ENCODE peak calls at places on chromosome 22, in four cellular contexts. T, Q, L and G are unnamed samples.

GRCh38 chr22:24977370-24978230 is 25.1 kb downstream of the KIAA1671 start:
- DNase-seq in T (no peak), Q (no peak), L (no peak), G (no peak)

GRCh38 chr22:30650508-30651116 is 15.0 kb downstream of the SLC35E4 start:
- DNase-seq in T (no peak), Q (no peak), L (no peak), G (no peak)

GRCh38 chr22:23913306-23913660 is 19.1 kb downstream of the MIF start:
- DNase-seq in T (no peak), Q (no peak), L (no peak), G (no peak)

GRCh38 chr22:25346859-25347751 is 127.7 kb downstream of the CRYBB2 start:
- DNase-seq in T (no peak), Q (no peak), L (no peak), G (no peak)

GRCh38 chr22:21677606-21678443 is 12.0 kb downstream of the PPIL2 start:
- DNase-seq in T (no peak), Q (no peak), L (no peak), G (no peak)

GRCh38 chr22:19761500-19762314 is 1.1 kb downstream of the TBX1 start:
- DNase-seq in T (no peak), Q (no peak), L (peak), G (no peak)

GRCh38 chr22:47091241-47091691 is 328.8 kb downstream of the TBC1D22A start:
- DNase-seq in T (no peak), Q (no peak), L (peak), G (no peak)

GRCh38 chr22:24997023-24997422 is 44.5 kb downstream of the KIAA1671 start:
- DNase-seq in T (no peak), Q (no peak), L (no peak), G (no peak)

GRCh38 chr22:40179535-40179934 is 1.8 kb downstream of the TNRC6B start:
- DNase-seq in T (no peak), Q (no peak), L (no peak), G (no peak)

GRCh38 chr22:35430897-35431322 is 31.0 kb downstream of the MCM5 start:
- DNase-seq in T (peak), Q (no peak), L (peak), G (peak)
- TF ChIP-seq POLR2AphosphoS5 in T (peak), Q (no peak), L (no peak), G (no peak)

DNA sequence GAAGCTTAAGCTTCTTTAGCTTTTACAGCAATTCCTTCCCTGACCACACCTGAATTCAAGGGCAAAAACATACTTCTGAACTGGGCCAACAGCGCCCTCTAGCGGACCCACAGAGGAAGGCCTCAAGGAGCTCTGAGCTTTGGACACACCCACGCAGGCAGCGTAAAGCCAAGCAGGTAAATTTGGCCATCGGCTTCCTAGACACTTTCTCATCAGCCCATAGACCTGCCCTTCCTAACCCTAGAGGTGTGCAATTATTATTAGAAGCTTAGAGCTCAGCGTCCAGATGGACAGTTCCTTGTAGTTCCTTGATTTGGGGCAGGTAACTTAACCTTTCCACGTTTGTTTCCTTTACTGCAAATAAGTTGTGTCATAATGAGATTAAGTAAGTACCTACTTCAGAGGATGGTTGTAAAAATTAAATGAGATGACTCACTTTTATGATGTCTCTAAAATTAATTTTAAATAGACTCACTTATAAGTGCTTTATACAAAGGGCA is 25.7 kb upstream of the HMGXB4 start:
- DNase-seq in T (peak), Q (peak), L (peak), G (peak)
- TF ChIP-seq SIN3A in T (no peak), Q (no peak), L (no peak), G (no peak)

DNA sequence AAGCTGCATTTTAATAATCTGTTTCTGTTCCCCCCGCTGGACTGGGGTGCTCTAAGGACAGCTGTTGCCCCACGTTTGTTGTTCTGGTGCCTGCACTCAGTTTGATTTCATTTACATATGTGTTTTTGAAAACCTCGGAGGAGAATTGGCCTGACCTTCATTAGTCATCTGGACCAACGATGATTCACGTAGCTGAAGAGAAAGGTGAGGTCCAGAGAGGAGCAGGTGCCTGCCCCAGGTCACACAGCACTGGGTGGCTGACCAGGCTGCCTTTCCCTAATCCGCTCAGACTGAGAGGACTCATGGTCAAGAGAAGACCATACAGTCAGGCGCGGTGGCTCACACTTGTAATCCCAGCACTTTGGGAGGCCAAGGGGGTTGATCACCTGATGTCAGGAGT is 3.8 kb downstream of the CSDC2 start:
- DNase-seq in T (no peak), Q (no peak), L (no peak), G (no peak)
- TF ChIP-seq EGR1 in T (no peak), Q (no peak), L (no peak), G (no peak)

GRCh38 chr22:50250555-50251471 is at the start of gene HDAC10:
- DNase-seq in T (no peak), Q (peak), L (peak), G (no peak)
- TF ChIP-seq POLR2AphosphoS5 in T (peak), Q (peak), L (no peak), G (peak)

GRCh38 chr22:36763576-36763975 is 12.3 kb downstream of the IFT27 start:
- DNase-seq in T (no peak), Q (no peak), L (no peak), G (no peak)

GRCh38 chr22:36764641-36765040 is 11.3 kb downstream of the IFT27 start:
- DNase-seq in T (no peak), Q (no peak), L (no peak), G (no peak)

GRCh38 chr22:36765131-36765942 is 10.6 kb downstream of the IFT27 start:
- DNase-seq in T (no peak), Q (no peak), L (no peak), G (no peak)

GRCh38 chr22:36762687-36763260 is 13.1 kb downstream of the IFT27 start:
- DNase-seq in T (no peak), Q (no peak), L (no peak), G (no peak)

DNA sequence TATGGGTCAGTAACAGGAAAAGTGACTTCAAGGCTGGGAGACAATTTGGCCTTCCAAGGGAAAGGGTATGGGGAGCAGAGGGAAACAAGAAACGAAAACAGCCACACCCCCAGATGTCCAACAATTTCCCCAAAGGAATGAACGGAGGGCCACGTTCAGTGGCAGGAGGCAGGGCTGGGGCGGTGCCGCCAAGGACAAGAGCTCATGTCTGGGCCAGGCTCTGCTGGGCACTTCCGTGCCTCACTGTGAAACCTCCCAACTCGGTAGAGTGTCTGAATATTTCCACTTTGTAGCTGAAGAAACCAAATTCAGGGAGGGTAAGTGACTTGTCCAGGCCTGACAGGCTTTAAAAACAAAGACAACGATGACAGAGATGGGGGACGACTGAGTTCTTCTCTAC is 11.9 kb downstream of the IFT27 start:
- DNase-seq in T (no peak), Q (no peak), L (no peak), G (no peak)
- TF ChIP-seq SIN3A in T (no peak), Q (no peak), L (no peak), G (no peak)

GRCh38 chr22:33330534-33330933 is 272.4 kb upstream of the SYN3 start:
- DNase-seq in T (no peak), Q (no peak), L (no peak), G (no peak)

GRCh38 chr22:33332538-33332937 is 274.4 kb upstream of the SYN3 start:
- DNase-seq in T (no peak), Q (no peak), L (no peak), G (no peak)

GRCh38 chr22:33337524-33337923 is 279.3 kb upstream of the SYN3 start:
- DNase-seq in T (no peak), Q (no peak), L (no peak), G (no peak)

GRCh38 chr22:33331017-33331416 is 272.8 kb upstream of the SYN3 start:
- DNase-seq in T (no peak), Q (no peak), L (no peak), G (no peak)

GRCh38 chr22:33335611-33336279 is 277.6 kb upstream of the SYN3 start:
- DNase-seq in T (no peak), Q (no peak), L (no peak), G (no peak)
- TF ChIP-seq EGR1 in T (no peak), Q (no peak), L (no peak), G (no peak)

GRCh38 chr22:37465721-37466120 is 20.5 kb downstream of the MFNG start:
- DNase-seq in T (no peak), Q (no peak), L (no peak), G (no peak)

GRCh38 chr22:37464181-37464580 is 22.0 kb downstream of the MFNG start:
- DNase-seq in T (no peak), Q (peak), L (no peak), G (no peak)

GRCh38 chr22:37469416-37470086 is 16.6 kb downstream of the MFNG start:
- DNase-seq in T (no peak), Q (no peak), L (no peak), G (no peak)

GRCh38 chr22:37470087-37470445 is 16.1 kb downstream of the MFNG start:
- DNase-seq in T (no peak), Q (no peak), L (no peak), G (no peak)

GRCh38 chr22:37467556-37467955 is 18.6 kb downstream of the MFNG start:
- DNase-seq in T (no peak), Q (no peak), L (no peak), G (no peak)
- TF ChIP-seq POLR2AphosphoS5 in T (no peak), Q (no peak), L (no peak), G (no peak)

DNA sequence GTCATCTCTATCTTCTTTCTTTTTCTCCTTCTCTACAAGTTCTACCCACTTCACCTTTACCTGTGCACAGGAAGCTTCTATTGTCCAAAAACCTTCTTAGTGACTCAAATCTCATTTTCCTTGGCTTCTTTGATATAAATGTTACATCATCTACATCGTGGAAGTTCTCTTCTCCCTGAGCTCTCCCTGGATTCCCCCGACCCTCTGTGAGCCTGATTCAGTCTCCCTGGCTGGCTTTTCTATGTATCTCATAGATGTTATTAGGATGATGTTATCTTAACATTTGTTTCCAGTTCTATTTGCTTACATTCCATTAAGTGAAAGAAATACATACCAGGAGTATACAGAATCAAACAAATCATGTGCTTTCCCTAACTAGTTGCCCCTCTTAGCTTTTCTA is 235.8 kb upstream of the PITPNB start:
- DNase-seq in T (no peak), Q (no peak), L (no peak), G (no peak)
- TF ChIP-seq SIN3A in T (no peak), Q (no peak), L (no peak), G (no peak)

GRCh38 chr22:50699754-50700386 is 27.2 kb downstream of the SHANK3 start:
- DNase-seq in T (peak), Q (no peak), L (peak), G (no peak)

GRCh38 chr22:50699001-50699753 is 26.6 kb downstream of the SHANK3 start:
- DNase-seq in T (no peak), Q (no peak), L (no peak), G (no peak)

GRCh38 chr22:50697667-50698506 is 25.3 kb downstream of the SHANK3 start:
- DNase-seq in T (no peak), Q (no peak), L (no peak), G (no peak)

GRCh38 chr22:50696799-50697561 is 24.4 kb downstream of the SHANK3 start:
- DNase-seq in T (no peak), Q (no peak), L (peak), G (no peak)

GRCh38 chr22:50698546-50698945 is 25.9 kb downstream of the SHANK3 start:
- DNase-seq in T (no peak), Q (no peak), L (no peak), G (no peak)
- TF ChIP-seq EGR1 in T (no peak), Q (no peak), L (no peak), G (no peak)